ENCODE peak calls at places on chromosome 3, in four cellular contexts. Y, B, D and J are unnamed samples.
A peak's percentile ranks its signal among the peaks of the same experiment; 100 is the strongest.

GRCh38 chr3:8822141-8822540 is 52.7 kb upstream of the OXTR start:
- DNase-seq in Y (no peak), D (no peak), B (peak; percentile 69), J (no peak)

GRCh38 chr3:38039101-38039898 is at the start of gene DLEC1:
- DNase-seq in D (peak; percentile 89), Y (no peak), B (peak; percentile 38), J (no peak)

GRCh38 chr3:84008623-84009022 is 950.2 kb upstream of the CADM2 start:
- DNase-seq in B (no peak), Y (no peak), D (no peak), J (no peak)

GRCh38 chr3:51814034-51814433 is 35.0 kb upstream of the IQCF6 start:
- DNase-seq in Y (no peak), B (no peak), D (no peak), J (no peak)

GRCh38 chr3:194637541-194638400 is 4.6 kb upstream of the TMEM44 start:
- DNase-seq in Y (no peak), B (no peak), D (no peak), J (peak; percentile 46)

GRCh38 chr3:31343075-31343474 is 189.7 kb upstream of the STT3B start:
- DNase-seq in D (no peak), Y (no peak), B (no peak), J (no peak)

GRCh38 chr3:169863458-169863899 is 6.3 kb downstream of the LRRC31 start:
- DNase-seq in Y (peak; percentile 11), B (peak; percentile 71), D (peak; percentile 67), J (no peak)

GRCh38 chr3:117793684-117794304 is 1084.2 kb downstream of the TUSC7 start:
- DNase-seq in B (no peak), D (no peak), Y (no peak), J (no peak)

GRCh38 chr3:11155341-11156025 is 1.2 kb downstream of the HRH1 start:
- DNase-seq in B (peak; percentile 80), D (peak; percentile 21), Y (no peak), J (peak; percentile 94)

GRCh38 chr3:134650431-134651346 is at the start of gene KY:
- DNase-seq in Y (no peak), D (no peak), B (no peak), J (peak; percentile 75)

GRCh38 chr3:70702132-70702531 is 389.7 kb upstream of the MDFIC2 start:
- DNase-seq in D (no peak), B (no peak), Y (no peak), J (no peak)

GRCh38 chr3:65979731-65980130 is 59.0 kb downstream of the MAGI1 start:
- DNase-seq in Y (no peak), D (no peak), B (peak; percentile 63), J (no peak)

GRCh38 chr3:172711457-172711800 is 562 bp upstream of the NCEH1 start:
- DNase-seq in B (no peak), D (no peak), Y (no peak), J (no peak)

GRCh38 chr3:148158210-148158609 is 539.5 kb upstream of the AGTR1 start:
- DNase-seq in D (no peak), B (peak; percentile 95), Y (no peak), J (no peak)

GRCh38 chr3:112372396-112372795 is 39.4 kb downstream of the CD200 start:
- DNase-seq in Y (no peak), B (no peak), D (no peak), J (no peak)

GRCh38 chr3:50581459-50581842 is 12.1 kb downstream of the HEMK1 start:
- DNase-seq in B (no peak), Y (no peak), D (no peak), J (no peak)